ENCODE peak calls at places on chromosomes 1 and 21, in five cellular contexts. V is HCEC 1CT, U is brain pericyte, H is LHCN-M2, K is midbrain. D is an unnamed sample.

GRCh38 chr1:110829955-110830553 is 42.9 kb upstream of the CD53 start:
- DNase-seq in K (no peak), H (peak; percentile 12), V (peak; percentile 27), U (no peak), D (no peak)

GRCh38 chr1:109214695-109215623 is 1.2 kb downstream of the SARS1 start:
- DNase-seq in V (peak; percentile 78), H (peak; percentile 58), K (peak; percentile 58), U (no peak), D (peak; percentile 56)

GRCh38 chr1:168386949-168387586 is 106.4 kb downstream of the TBX19 start:
- DNase-seq in U (no peak), V (no peak), H (no peak), K (peak; percentile 8), D (peak; percentile 62)

GRCh38 chr1:8317647-8318360 is at the start of gene SLC45A1:
- DNase-seq in U (no peak), V (peak; percentile 56), K (peak; percentile 77), H (peak; percentile 50), D (peak; percentile 64)

GRCh38 chr1:39876136-39876535 is 7.2 kb downstream of the TRIT1 start:
- DNase-seq in U (no peak), V (no peak), H (no peak), K (peak; percentile 27), D (no peak)

GRCh38 chr1:224737353-224737727 is 121.2 kb downstream of the CNIH3 start:
- DNase-seq in K (no peak), U (no peak), V (no peak), H (no peak), D (no peak)

GRCh38 chr1:80656628-80657019 is 1144.1 kb upstream of the ADGRL2 start:
- DNase-seq in H (peak; percentile 23), K (no peak), U (no peak), V (peak; percentile 36), D (no peak)

GRCh38 chr1:203557958-203558760 is 64.2 kb downstream of the OPTC start:
- DNase-seq in H (peak; percentile 98), K (no peak), V (peak; percentile 100), U (no peak), D (no peak)

GRCh38 chr1:22861764-22862440 is 110.8 kb downstream of the LACTBL1 start:
- DNase-seq in V (peak; percentile 31), U (no peak), H (peak; percentile 34), K (peak; percentile 48), D (peak; percentile 16)

GRCh38 chr1:18716112-18716784 is 85.6 kb downstream of the PAX7 start:
- DNase-seq in U (no peak), K (no peak), H (no peak), V (no peak), D (no peak)

GRCh38 chr21:45640888-45641479 is 2.5 kb upstream of the PCBP3 start:
- DNase-seq in V (peak; percentile 33), K (no peak), H (no peak), U (peak; percentile 64), D (peak; percentile 92)

GRCh38 chr1:36522461-36523229 is 39.9 kb upstream of the CSF3R start:
- DNase-seq in K (no peak), V (no peak), U (no peak), H (no peak), D (no peak)

GRCh38 chr1:118077331-118078055 is 107.5 kb downstream of the SPAG17 start:
- DNase-seq in K (peak; percentile 2), H (peak; percentile 9), U (no peak), V (peak; percentile 10), D (peak; percentile 18)

GRCh38 chr21:27580276-27580675 is 613.4 kb upstream of the ADAMTS5 start:
- DNase-seq in U (no peak), K (no peak), V (peak; percentile 51), H (peak; percentile 86), D (no peak)

GRCh38 chr1:212699104-212699838 is 369 bp downstream of the BATF3 start:
- DNase-seq in H (peak; percentile 32), K (peak; percentile 2), U (no peak), V (peak; percentile 21), D (peak; percentile 28)

GRCh38 chr1:10965621-10966226 is 46.7 kb upstream of the TARDBP start:
- DNase-seq in V (no peak), H (no peak), U (no peak), K (no peak), D (no peak)

GRCh38 chr1:31936278-31936965 is 1.7 kb downstream of the PTP4A2 start:
- DNase-seq in V (peak; percentile 39), U (no peak), K (no peak), H (no peak), D (no peak)

GRCh38 chr1:118636004-118636403 is 352.1 kb downstream of the TBX15 start:
- DNase-seq in K (no peak), U (no peak), H (no peak), V (no peak), D (no peak)

GRCh38 chr1:35572296-35572695 is 818 bp upstream of the TFAP2E start:
- DNase-seq in V (no peak), U (no peak), H (no peak), K (no peak), D (no peak)

GRCh38 chr1:17439250-17440073 is at the start of gene RCC2:
- DNase-seq in H (peak; percentile 73), K (peak; percentile 82), U (no peak), V (peak; percentile 77), D (peak; percentile 80)

GRCh38 chr1:22139066-22139594 is 3.8 kb downstream of the WNT4 start:
- DNase-seq in H (no peak), U (no peak), V (no peak), K (no peak), D (no peak)

GRCh38 chr1:46275030-46275337 is 27.4 kb downstream of the RAD54L start:
- DNase-seq in H (no peak), V (no peak), K (no peak), U (no peak), D (no peak)

GRCh38 chr1:43582162-43582566 is 51.5 kb downstream of the PTPRF start:
- DNase-seq in U (peak; percentile 39), H (peak; percentile 93), K (no peak), V (peak; percentile 93), D (no peak)

GRCh38 chr1:17551755-17552234 is 12.3 kb downstream of the ARHGEF10L start:
- DNase-seq in U (no peak), H (peak; percentile 84), V (peak; percentile 74), K (no peak), D (no peak)

GRCh38 chr1:213061263-213061662 is 10.2 kb downstream of the RPS6KC1 start:
- DNase-seq in V (no peak), K (no peak), U (no peak), H (no peak), D (no peak)

GRCh38 chr1:16145988-16146887 is 9.6 kb downstream of the EPHA2 start:
- DNase-seq in V (peak; percentile 87), H (peak; percentile 91), U (peak; percentile 79), K (no peak), D (peak; percentile 10)

GRCh38 chr1:241473026-241473425 is 46.5 kb downstream of the FH start:
- DNase-seq in K (no peak), V (no peak), H (no peak), U (no peak), D (no peak)

GRCh38 chr1:162696286-162696862 is 64.1 kb downstream of the DDR2 start:
- DNase-seq in H (peak; percentile 96), U (peak; percentile 84), K (peak; percentile 68), V (peak; percentile 88), D (peak; percentile 60)

GRCh38 chr1:248821641-248822040 is 4.1 kb downstream of the SH3BP5L start:
- DNase-seq in H (no peak), U (no peak), V (no peak), K (no peak), D (no peak)

GRCh38 chr21:46059195-46059594 is 38.7 kb upstream of the COL6A2 start:
- DNase-seq in H (no peak), V (no peak), K (no peak), U (no peak), D (no peak)

GRCh38 chr1:78526496-78526895 is 35.7 kb downstream of the PTGFR start:
- DNase-seq in U (no peak), H (no peak), V (no peak), K (no peak), D (no peak)

GRCh38 chr1:66840929-66841328 is 39.9 kb upstream of the INSL5 start:
- DNase-seq in U (no peak), V (no peak), H (no peak), K (no peak), D (no peak)

GRCh38 chr1:222814536-222815366 is at the start of gene DISP1:
- DNase-seq in U (peak; percentile 20), K (peak; percentile 77), V (peak; percentile 82), H (peak; percentile 64), D (peak; percentile 81)

GRCh38 chr1:71093938-71094337 is 13.1 kb upstream of the ZRANB2 start:
- DNase-seq in V (peak; percentile 54), U (no peak), H (peak; percentile 18), K (peak; percentile 20), D (no peak)

GRCh38 chr1:86470859-86471258 is 2.1 kb downstream of the CLCA1 start:
- DNase-seq in H (no peak), K (no peak), U (no peak), V (no peak), D (no peak)

GRCh38 chr1:161305872-161306519 is 3.8 kb downstream of the MPZ start:
- DNase-seq in H (no peak), V (no peak), U (no peak), K (peak; percentile 56), D (peak; percentile 79)

D was measured in NCI-H2227 treated with DMSO at 0.1 percent for 48 hours.